ENCODE peak calls at places on chromosomes 2 and 18, in seven cellular contexts. M is esophagus muscularis mucosa, Z is spleen, Q is SK-N-SH, B is breast epithelium, X is GM12878, L is K562. J is an unnamed sample.

GRCh38 chr2:210663574-210663973 is 107.2 kb downstream of the CPS1 start:
- DNase-seq in X (no peak), B (no peak), M (no peak), L (no peak), Q (peak; percentile 40), Z (no peak), J (no peak)

GRCh38 chr18:33495278-33495677 is 54.8 kb upstream of the CCDC178 start:
- DNase-seq in Q (peak; percentile 36), B (no peak), M (no peak), X (peak; percentile 2), Z (no peak), L (peak; percentile 21), J (no peak)

GRCh38 chr2:15082105-15083058 is 449.9 kb downstream of the LRATD1 start:
- DNase-seq in L (no peak), Z (no peak), Q (no peak), M (peak; percentile 79), B (no peak), X (no peak), J (no peak)

GRCh38 chr2:142140434-142140845 is 9.6 kb upstream of the LRP1B start:
- DNase-seq in X (no peak), Z (no peak), Q (no peak), M (no peak), L (no peak), B (no peak), J (no peak)

GRCh38 chr2:118095610-118096009 is 7.3 kb downstream of the INSIG2 start:
- DNase-seq in Z (no peak), L (no peak), X (no peak), M (no peak), B (no peak), Q (peak; percentile 14), J (no peak)

GRCh38 chr2:230885467-230886130 is 20.9 kb downstream of the ITM2C start:
- DNase-seq in X (no peak), L (peak; percentile 46), M (no peak), Z (peak; percentile 76), B (no peak), Q (peak; percentile 83), J (no peak)

GRCh38 chr2:45922577-45922988 is 271.1 kb downstream of the PRKCE start:
- DNase-seq in B (no peak), M (no peak), Q (peak; percentile 89), X (no peak), L (no peak), Z (no peak), J (no peak)

GRCh38 chr2:157194097-157194688 is 63.3 kb upstream of the GALNT5 start:
- DNase-seq in Z (no peak), M (no peak), X (no peak), L (peak; percentile 62), B (no peak), Q (peak; percentile 12), J (no peak)

GRCh38 chr18:13541621-13542519 is 184.5 kb downstream of the FAM210A start:
- DNase-seq in B (no peak), Z (no peak), L (no peak), Q (no peak), M (no peak), X (no peak), J (peak; percentile 12)

GRCh38 chr2:44362207-44363015 is 664 bp downstream of the CAMKMT start:
- DNase-seq in Z (peak; percentile 85), B (no peak), X (peak; percentile 33), M (peak; percentile 93), Q (peak; percentile 49), L (peak; percentile 35), J (no peak)

GRCh38 chr2:234098675-234099195 is 48.2 kb downstream of the SPP2 start:
- DNase-seq in B (no peak), L (no peak), M (no peak), Z (no peak), Q (no peak), X (no peak), J (no peak)

GRCh38 chr2:43462866-43463641 is 132.8 kb downstream of the THADA start:
- DNase-seq in Q (no peak), L (no peak), Z (no peak), M (no peak), B (no peak), X (no peak), J (no peak)

GRCh38 chr2:215870088-215870490 is 143.3 kb downstream of the MREG start:
- DNase-seq in X (no peak), Z (no peak), L (no peak), B (no peak), Q (no peak), M (no peak), J (no peak)

GRCh38 chr18:49617846-49618245 is 56.0 kb downstream of the LIPG start:
- DNase-seq in M (peak; percentile 70), Z (no peak), Q (no peak), B (no peak), L (no peak), X (no peak), J (no peak)

GRCh38 chr2:221567809-221568208 is 4.3 kb downstream of the EPHA4 start:
- DNase-seq in X (no peak), M (no peak), Q (no peak), L (no peak), B (no peak), Z (no peak), J (no peak)

GRCh38 chr2:162058973-162059668 is 14.9 kb downstream of the DPP4 start:
- DNase-seq in Q (no peak), L (no peak), M (peak; percentile 42), Z (no peak), X (peak; percentile 84), B (no peak), J (no peak)

GRCh38 chr2:151718247-151718646 is 16.0 kb downstream of the NEB start:
- DNase-seq in L (no peak), Q (no peak), X (no peak), Z (no peak), B (no peak), M (no peak), J (no peak)

GRCh38 chr2:151721161-151721560 is 13.1 kb downstream of the NEB start:
- DNase-seq in B (no peak), Z (no peak), Q (no peak), L (no peak), X (no peak), M (no peak), J (no peak)

GRCh38 chr2:151716721-151717120 is 17.6 kb downstream of the NEB start:
- DNase-seq in X (no peak), L (no peak), M (no peak), Z (no peak), B (no peak), Q (no peak), J (no peak)

GRCh38 chr2:151718796-151719195 is 15.5 kb downstream of the NEB start:
- DNase-seq in Q (no peak), X (no peak), Z (no peak), B (no peak), M (no peak), L (no peak), J (no peak)

GRCh38 chr2:151720521-151720920 is 13.8 kb downstream of the NEB start:
- DNase-seq in X (no peak), B (no peak), Q (no peak), Z (no peak), L (no peak), M (no peak), J (no peak)
- TF ChIP-seq POLR2AphosphoS5 in X (no peak), B (no peak), Q (no peak), Z (no peak), L (no peak), M (no peak), J (no peak)

DNA sequence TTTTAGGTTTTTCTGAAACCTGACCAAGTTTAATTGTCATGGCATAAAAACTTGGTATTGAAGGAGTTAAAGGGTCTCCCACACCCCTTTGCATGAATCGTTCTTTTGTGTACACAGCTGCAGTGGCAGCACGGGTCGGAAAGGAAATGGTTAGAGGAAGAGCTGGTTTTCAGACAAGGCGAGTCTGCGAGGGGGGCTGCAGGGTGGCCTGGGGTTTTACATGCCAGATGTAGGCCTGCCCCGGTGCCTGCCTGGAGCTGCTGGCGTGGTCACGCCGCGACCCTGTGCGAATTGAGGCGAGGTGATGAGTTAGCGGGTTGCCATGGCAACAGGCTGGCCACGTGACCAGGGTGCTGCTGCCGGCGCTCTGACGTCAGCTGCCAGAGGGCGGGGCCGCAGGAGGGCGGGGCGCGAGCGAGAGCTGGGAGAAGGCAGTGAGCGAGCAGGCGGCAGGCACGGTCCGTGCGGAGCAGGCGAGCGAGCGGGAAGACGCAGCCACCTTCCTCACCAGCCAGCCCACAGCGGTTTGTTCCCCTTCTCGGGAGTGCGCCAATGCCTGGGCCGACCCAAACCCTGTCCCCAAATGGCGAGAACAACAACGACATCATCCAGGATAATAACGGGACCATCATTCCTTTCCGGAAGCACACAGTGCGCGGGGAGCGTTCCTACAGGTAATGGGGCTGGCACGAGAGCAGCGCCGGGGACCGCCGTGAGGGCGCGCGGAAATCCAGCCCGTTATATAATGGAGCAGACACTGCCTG is at the start of gene MAPRE2:
- DNase-seq in M (peak; percentile 100), X (peak; percentile 82), L (peak; percentile 99), B (peak; percentile 98), Z (peak; percentile 100), Q (peak; percentile 95), J (peak; percentile 98)
- H3K4me1 ChIP-seq in M (peaks cover 48% of the 10 kb centered on the region), X (peaks cover 12% of the 10 kb centered on the region), L (peaks cover 46% of the 10 kb centered on the region), B (no peaks in the 10 kb centered on the region), Z (peaks cover 50% of the 10 kb centered on the region), Q (peaks cover 25% of the 10 kb centered on the region), J (peaks cover 41% of the 10 kb centered on the region)

GRCh38 chr2:12008425-12009061 is 262.1 kb downstream of the LPIN1 start:
- DNase-seq in Z (no peak), L (no peak), M (no peak), Q (no peak), X (peak; percentile 79), B (no peak), J (no peak)

GRCh38 chr2:12007282-12007681 is 260.9 kb downstream of the LPIN1 start:
- DNase-seq in Z (no peak), Q (no peak), X (no peak), L (no peak), M (no peak), B (no peak), J (no peak)

GRCh38 chr2:12004713-12005112 is 258.3 kb downstream of the LPIN1 start:
- DNase-seq in X (no peak), M (no peak), Q (no peak), L (no peak), B (no peak), Z (no peak), J (no peak)

GRCh38 chr2:12006841-12007240 is 260.4 kb downstream of the LPIN1 start:
- DNase-seq in X (no peak), B (no peak), L (no peak), Q (no peak), Z (no peak), M (no peak), J (no peak)

GRCh38 chr2:12005886-12006681 is 259.7 kb downstream of the LPIN1 start:
- DNase-seq in Z (no peak), B (no peak), Q (no peak), X (peak; percentile 89), M (no peak), L (peak; percentile 30), J (no peak)
- TF ChIP-seq POLR2AphosphoS5 in Z (no peak), B (no peak), Q (no peak), X (peak; percentile 49), M (no peak), L (no peak), J (no peak)

DNA sequence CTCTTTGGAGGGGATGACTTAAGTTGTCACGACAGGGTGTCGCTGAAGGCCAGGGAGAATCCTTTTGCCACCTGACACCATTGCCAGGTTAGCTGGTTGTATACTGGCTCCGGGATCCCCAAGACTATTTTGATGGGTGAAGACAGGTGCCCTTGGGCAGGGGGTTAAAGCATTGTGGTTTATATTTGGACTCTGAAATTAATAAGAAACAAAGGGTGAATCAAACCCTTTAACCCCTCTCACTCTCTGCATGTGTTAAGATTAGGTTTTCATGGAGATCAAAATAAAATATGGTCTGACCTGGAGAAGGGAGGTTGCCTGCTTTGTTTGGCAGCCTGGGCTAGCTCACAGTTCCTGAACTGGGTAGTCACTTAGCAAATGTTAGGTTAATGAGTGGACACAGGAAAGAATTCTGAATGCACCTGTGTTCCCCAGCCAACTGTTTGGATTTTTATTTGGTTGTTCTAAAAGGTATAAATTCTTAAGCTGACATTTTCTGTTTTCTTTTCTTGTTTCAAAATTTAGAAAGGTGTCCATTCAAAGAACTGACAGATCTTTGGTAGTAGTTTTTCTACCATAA is 301.7 kb downstream of the KCNS3 start:
- DNase-seq in M (no peak), B (no peak), Z (no peak), Q (no peak), X (no peak), L (no peak), J (no peak)
- H3K4me1 ChIP-seq in M (no peaks in the 10 kb centered on the region), B (no peaks in the 10 kb centered on the region), Z (no peaks in the 10 kb centered on the region), Q (no peaks in the 10 kb centered on the region), X (no peaks in the 10 kb centered on the region), L (no peaks in the 10 kb centered on the region), J (no peaks in the 10 kb centered on the region)